ENCODE peak calls at places on chromosomes 6 and 20, in four cellular contexts. U is GM12865, F is IMR-90, X is brain microvascular endothelial cell. A is an unnamed sample.

GRCh38 chr6:1081566-1081965 is 230.3 kb upstream of the FOXQ1 start:
- DNase-seq in U (no peak), F (peak; percentile 47), X (no peak), A (no peak)

GRCh38 chr20:56916345-56916622 is 287.2 kb downstream of the TFAP2C start:
- DNase-seq in U (no peak), F (no peak), X (no peak), A (no peak)

GRCh38 chr6:11785953-11786579 is 7.5 kb upstream of the ADTRP start:
- DNase-seq in U (peak; percentile 96), F (no peak), X (no peak), A (no peak)

GRCh38 chr6:93678841-93679454 is 259.6 kb upstream of the EPHA7 start:
- DNase-seq in U (no peak), F (no peak), X (no peak), A (no peak)

GRCh38 chr6:83176256-83176655 is 16.8 kb downstream of the PGM3 start:
- DNase-seq in U (no peak), F (no peak), X (no peak), A (no peak)

GRCh38 chr6:79170915-79171314 is 63.6 kb downstream of the HMGN3 start:
- DNase-seq in U (peak; percentile 1), F (peak; percentile 1), X (no peak), A (no peak)

GRCh38 chr6:1524040-1524480 is 85.7 kb upstream of the FOXC1 start:
- DNase-seq in U (peak; percentile 60), F (peak; percentile 33), X (peak; percentile 32), A (peak; percentile 89)

GRCh38 chr6:32166411-32167061 is 2.1 kb downstream of the EGFL8 start:
- DNase-seq in U (no peak), F (no peak), X (no peak), A (peak; percentile 61)

GRCh38 chr6:90368001-90368400 is 71.4 kb upstream of the BACH2 start:
- DNase-seq in U (no peak), F (no peak), X (no peak), A (no peak)

GRCh38 chr6:39365281-39366074 is 43.0 kb upstream of the KCNK16 start:
- DNase-seq in U (no peak), F (peak; percentile 38), X (peak; percentile 78), A (no peak)

GRCh38 chr6:145135702-145136101 is 599.6 kb downstream of the EPM2A start:
- DNase-seq in U (no peak), F (no peak), X (no peak), A (no peak)

GRCh38 chr20:58542411-58543095 is 27.4 kb upstream of the APCDD1L start:
- DNase-seq in U (no peak), F (peak; percentile 36), X (no peak), A (no peak)

GRCh38 chr6:4129446-4129845 is 5.9 kb downstream of the ECI2 start:
- DNase-seq in U (no peak), F (peak; percentile 9), X (no peak), A (no peak)

GRCh38 chr6:125346143-125346925 is 44.6 kb upstream of the HDDC2 start:
- DNase-seq in U (peak; percentile 34), F (no peak), X (peak; percentile 43), A (no peak)

GRCh38 chr6:37680668-37681067 is 17.0 kb downstream of the MDGA1 start:
- DNase-seq in U (no peak), F (no peak), X (no peak), A (peak; percentile 79)

GRCh38 chr6:3159805-3160781 is 2.7 kb upstream of the TUBB2A start:
- DNase-seq in U (peak; percentile 60), F (no peak), X (no peak), A (peak; percentile 54)

GRCh38 chr20:19026121-19026878 is 186.1 kb upstream of the SLC24A3 start:
- DNase-seq in U (peak; percentile 56), F (no peak), X (no peak), A (no peak)

GRCh38 chr6:163731215-163732013 is 316.9 kb downstream of the QKI start:
- DNase-seq in U (no peak), F (no peak), X (no peak), A (no peak)

GRCh38 chr6:127267742-127268588 is 1.3 kb downstream of the RNF146 start:
- DNase-seq in U (no peak), F (no peak), X (no peak), A (peak; percentile 40)

GRCh38 chr6:13671742-13672141 is 39.9 kb downstream of the RANBP9 start:
- DNase-seq in U (no peak), F (no peak), X (no peak), A (no peak)
- H3K4me3 ChIP-seq in U (no peak overlapping the region), F (no peak overlapping the region), X (no peak overlapping the region), A (no peak overlapping the region)

GRCh38 chr20:36565520-36565919 is 7.9 kb upstream of the TGIF2 start:
- DNase-seq in U (no peak), F (no peak), X (no peak), A (no peak)

GRCh38 chr20:36563415-36563814 is 10.0 kb upstream of the TGIF2 start:
- DNase-seq in U (no peak), F (no peak), X (no peak), A (no peak)

GRCh38 chr20:36562724-36563123 is 10.7 kb upstream of the TGIF2 start:
- DNase-seq in U (no peak), F (no peak), X (no peak), A (no peak)
- H3K4me3 ChIP-seq in U (no peak overlapping the region), F (no peak overlapping the region), X (no peak overlapping the region), A (no peak overlapping the region)

GRCh38 chr20:44887466-44887865 is 2.0 kb downstream of the YWHAB start:
- DNase-seq in U (no peak), F (no peak), X (no peak), A (no peak)
- H3K4me3 ChIP-seq in U (peak overlapping the region; percentile 96), F (peak overlapping the region; percentile 79), X (peak overlapping the region; percentile 90), A (peak overlapping the region; percentile 91)

GRCh38 chr6:17861361-17861760 is 126.1 kb downstream of the KIF13A start:
- DNase-seq in U (no peak), F (no peak), X (no peak), A (no peak)

GRCh38 chr6:17866876-17867444 is 120.5 kb downstream of the KIF13A start:
- DNase-seq in U (no peak), F (no peak), X (no peak), A (no peak)

GRCh38 chr6:17865798-17866725 is 121.4 kb downstream of the KIF13A start:
- DNase-seq in U (no peak), F (peak; percentile 95), X (peak; percentile 94), A (peak; percentile 86)

GRCh38 chr6:17865243-17865642 is 122.2 kb downstream of the KIF13A start:
- DNase-seq in U (no peak), F (peak; percentile 39), X (no peak), A (peak; percentile 46)

DNA sequence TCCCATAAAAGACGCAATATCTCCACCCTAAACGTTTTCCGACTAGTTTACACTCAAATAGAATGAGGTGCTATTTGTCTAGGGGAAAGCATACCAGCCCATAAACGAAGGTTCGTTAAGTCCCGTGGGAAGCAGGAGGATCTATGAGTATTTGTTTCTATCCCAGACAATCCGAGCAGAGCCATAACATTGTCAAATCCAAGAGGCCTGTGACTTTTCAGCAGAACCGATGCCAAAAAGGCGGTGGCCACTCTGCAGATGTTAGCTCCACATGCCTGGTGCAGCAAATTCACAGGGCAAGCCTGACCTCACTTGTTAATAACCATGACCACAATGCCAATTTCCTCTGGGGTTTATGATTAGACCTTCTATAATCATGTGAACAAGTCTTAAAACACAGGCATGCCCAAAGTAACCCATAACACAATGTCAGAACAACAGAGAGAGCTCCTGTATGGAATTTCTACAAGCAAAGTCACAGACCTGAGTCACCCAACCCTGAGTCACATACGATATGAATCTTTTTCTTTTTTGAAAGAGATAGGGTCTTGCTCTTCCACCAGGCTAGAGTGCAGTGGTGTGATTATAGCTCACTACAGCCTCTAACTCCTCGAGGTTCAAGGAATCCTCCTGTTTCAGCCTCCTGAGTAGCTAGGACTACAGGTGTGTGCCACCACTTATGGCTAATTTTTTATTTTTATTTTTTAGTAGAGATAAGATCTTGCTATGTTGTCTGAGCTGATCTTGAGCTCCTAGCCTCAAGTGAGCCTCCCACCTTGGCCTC is 123.3 kb downstream of the KIF13A start:
- DNase-seq in U (no peak), F (peak; percentile 82), X (peak; percentile 77), A (peak; percentile 69)
- H3K4me3 ChIP-seq in U (no peak overlapping the region), F (no peak overlapping the region), X (no peak overlapping the region), A (no peak overlapping the region)

GRCh38 chr6:41887355-41887754 is 7.8 kb downstream of the USP49 start:
- DNase-seq in U (no peak), F (no peak), X (no peak), A (no peak)

GRCh38 chr6:41895300-41896233 is at the start of gene USP49:
- DNase-seq in U (peak; percentile 92), F (peak; percentile 87), X (peak; percentile 81), A (peak; percentile 96)

GRCh38 chr6:41894366-41895299 is 542 bp downstream of the USP49 start:
- DNase-seq in U (no peak), F (no peak), X (no peak), A (no peak)

GRCh38 chr6:41896280-41896679 is 1.1 kb upstream of the USP49 start:
- DNase-seq in U (no peak), F (no peak), X (no peak), A (no peak)

GRCh38 chr6:41892921-41893564 is 2.1 kb downstream of the USP49 start:
- DNase-seq in U (no peak), F (no peak), X (no peak), A (no peak)
- H3K4me3 ChIP-seq in U (no peak overlapping the region), F (no peak overlapping the region), X (no peak overlapping the region), A (no peak overlapping the region)

GRCh38 chr6:137879301-137879700 is 12.2 kb downstream of the TNFAIP3 start:
- DNase-seq in U (no peak), F (no peak), X (no peak), A (no peak)

GRCh38 chr6:137879885-137880430 is 12.9 kb downstream of the TNFAIP3 start:
- DNase-seq in U (no peak), F (no peak), X (no peak), A (no peak)

GRCh38 chr6:137878070-137878809 is 11.2 kb downstream of the TNFAIP3 start:
- DNase-seq in U (no peak), F (no peak), X (no peak), A (no peak)

GRCh38 chr6:137877113-137877512 is 10.1 kb downstream of the TNFAIP3 start:
- DNase-seq in U (no peak), F (no peak), X (no peak), A (no peak)

GRCh38 chr6:137878810-137879285 is 11.8 kb downstream of the TNFAIP3 start:
- DNase-seq in U (no peak), F (no peak), X (no peak), A (peak; percentile 91)
- H3K4me3 ChIP-seq in U (no peak overlapping the region), F (no peak overlapping the region), X (no peak overlapping the region), A (no peak overlapping the region)

GRCh38 chr6:130765181-130765727 is 62.0 kb upstream of the SMLR1 start:
- DNase-seq in U (no peak), F (no peak), X (no peak), A (no peak)
- H3K4me3 ChIP-seq in U (no peak overlapping the region), F (no peak overlapping the region), X (no peak overlapping the region), A (no peak overlapping the region)

DNA sequence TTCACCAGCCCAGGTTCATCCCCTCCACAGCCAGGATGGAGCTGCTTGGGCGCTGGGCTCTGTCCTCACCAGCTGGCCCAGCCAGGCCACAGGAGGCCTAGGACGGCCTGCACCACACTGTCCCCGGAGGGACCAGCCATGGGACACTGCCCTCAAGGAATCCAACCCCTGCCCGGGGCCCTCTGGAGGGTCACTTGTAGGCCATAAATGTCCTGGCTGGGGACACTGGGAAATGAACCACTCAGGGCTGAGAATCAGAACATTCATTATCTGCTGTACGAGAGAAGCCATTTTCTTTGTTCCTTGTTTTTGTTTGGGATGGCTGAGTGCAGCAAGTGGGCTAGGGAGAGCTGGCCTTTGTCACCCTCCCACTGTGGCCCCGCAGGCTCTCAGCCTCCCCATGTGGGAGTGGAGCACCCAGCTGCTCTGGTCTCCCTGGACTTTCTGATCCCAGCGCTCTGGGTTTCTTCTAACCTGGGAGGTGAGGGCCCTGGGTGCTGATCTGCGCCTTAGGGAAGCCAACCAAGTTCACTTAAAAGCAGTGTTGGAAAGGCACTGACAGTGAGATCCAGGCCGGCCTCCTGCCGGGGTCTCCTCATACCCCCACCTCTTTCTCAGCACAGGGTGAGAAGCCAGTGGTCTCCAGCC is 9.9 kb downstream of the C20orf203 start:
- DNase-seq in U (no peak), F (no peak), X (no peak), A (no peak)
- H3K4me3 ChIP-seq in U (no peak overlapping the region), F (no peak overlapping the region), X (no peak overlapping the region), A (no peak overlapping the region)

A was measured in right cardiac atrium.